ENCODE peak calls at places on chromosomes 12 and 14, in ten cellular contexts. D is tibial artery; P is naive thymus-derived CD4-positive, alpha-beta T cell; V is effector memory CD4-positive, alpha-beta T cell; W is heart left ventricle; Z is K562; J is left ventricle myocardium inferior; Q is HCT116; S is mammary epithelial cell; X is neural progenitor cell. T is an unnamed sample. For H3K36me3, the result is how much of the 10 kb centered on the place peaks cover.

GRCh38 chr12:109277899-109278762 is 31.0 kb downstream of the FOXN4 start:
- DNase-seq in X (peak), S (peak), V (no peak), D (no peak), J (no peak), W (no peak), P (no peak), Q (no peak), Z (no peak), T (no peak)

GRCh38 chr12:41288188-41288811 is 100.2 kb downstream of the PDZRN4 start:
- DNase-seq in D (no peak), W (no peak), Z (no peak), X (no peak), J (no peak), P (no peak), S (no peak), Q (no peak), V (no peak), T (no peak)

GRCh38 chr12:77796775-77797174 is 33.9 kb upstream of the NAV3 start:
- DNase-seq in V (no peak), S (peak), J (no peak), W (no peak), Q (no peak), Z (no peak), X (no peak), P (no peak), D (no peak), T (no peak)

GRCh38 chr14:96421236-96421635 is 29.3 kb downstream of the AK7 start:
- DNase-seq in X (no peak), Q (no peak), W (no peak), P (no peak), J (no peak), Z (peak), D (no peak), S (no peak), V (no peak), T (no peak)

GRCh38 chr12:29519585-29520182 is 22.2 kb upstream of the OVCH1 start:
- DNase-seq in S (peak), Z (peak), D (no peak), W (peak), X (peak), Q (peak), V (peak), J (no peak), P (no peak), T (no peak)

GRCh38 chr12:121795029-121795977 is 1.8 kb upstream of the RHOF start:
- DNase-seq in X (peak), Z (peak), S (peak), Q (peak), D (peak), W (peak), V (peak), P (peak), J (peak), T (peak)

GRCh38 chr12:39412210-39412609 is 30.7 kb downstream of the KIF21A start:
- DNase-seq in W (no peak), P (no peak), J (no peak), X (no peak), Z (no peak), V (no peak), D (no peak), Q (no peak), S (no peak), T (no peak)

GRCh38 chr12:131755305-131756113 is 44.6 kb downstream of the SFSWAP start:
- DNase-seq in J (no peak), Z (peak), W (no peak), D (no peak), X (peak), V (no peak), P (peak), S (no peak), Q (peak), T (no peak)

GRCh38 chr12:81120961-81121360 is 43.1 kb downstream of the ACSS3 start:
- DNase-seq in X (no peak), Q (no peak), V (no peak), S (no peak), J (no peak), W (no peak), Z (no peak), P (no peak), D (no peak), T (no peak)

GRCh38 chr12:57822392-57823130 is 4.0 kb upstream of the AVIL start:
- DNase-seq in V (no peak), W (no peak), Z (no peak), S (no peak), Q (no peak), D (no peak), P (no peak), X (no peak), J (no peak), T (no peak)
- H3K36me3 ChIP-seq in V (half or more), W (half or more), Z (half or more), S (under half), Q (under half), D (half or more), P (half or more), X (under half), J (half or more), T (half or more)

GRCh38 chr14:78222746-78223145 is 52.6 kb downstream of the NRXN3 start:
- DNase-seq in X (no peak), J (no peak), Q (no peak), V (no peak), W (no peak), S (no peak), Z (no peak), P (no peak), D (no peak), T (no peak)

GRCh38 chr14:78232666-78233065 is 62.5 kb downstream of the NRXN3 start:
- DNase-seq in D (no peak), Q (no peak), Z (no peak), X (no peak), S (no peak), V (no peak), P (no peak), W (no peak), J (no peak), T (no peak)

GRCh38 chr14:78228702-78229327 is 58.6 kb downstream of the NRXN3 start:
- DNase-seq in X (no peak), P (no peak), J (no peak), V (no peak), W (no peak), S (no peak), D (no peak), Q (no peak), Z (no peak), T (no peak)

GRCh38 chr14:78227466-78228077 is 57.4 kb downstream of the NRXN3 start:
- DNase-seq in Q (no peak), P (no peak), J (no peak), D (no peak), Z (peak), V (no peak), W (no peak), X (no peak), S (peak), T (no peak)
- H3K36me3 ChIP-seq in Q (under half), P (under half), J (under half), D (under half), Z (under half), V (under half), W (under half), X (under half), S (under half), T (under half)

DNA sequence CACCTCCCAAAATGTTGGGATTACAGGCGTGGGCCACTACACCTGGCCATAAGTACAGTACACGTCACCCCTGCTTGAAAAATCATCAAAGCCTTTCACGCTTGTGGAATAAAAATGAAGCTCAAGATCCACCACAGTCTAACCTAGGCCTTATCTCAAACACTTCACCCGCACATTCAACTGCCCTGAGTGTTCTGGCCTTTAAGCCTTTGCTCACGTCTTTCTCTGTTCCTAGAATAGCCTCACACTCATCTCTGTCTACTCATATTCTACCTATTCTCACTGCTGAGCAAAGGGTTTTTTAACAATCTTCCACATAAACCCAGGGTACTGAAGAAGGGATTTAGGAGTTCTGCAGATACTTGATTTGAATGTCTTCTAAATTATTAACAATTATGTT is 9.9 kb downstream of the CALCOCO1 start:
- DNase-seq in D (no peak), Z (no peak), J (no peak), P (no peak), V (no peak), X (no peak), S (no peak), W (no peak), Q (no peak), T (no peak)
- H3K36me3 ChIP-seq in D (half or more), Z (under half), J (half or more), P (half or more), V (half or more), X (under half), S (under half), W (half or more), Q (under half), T (under half)

DNA sequence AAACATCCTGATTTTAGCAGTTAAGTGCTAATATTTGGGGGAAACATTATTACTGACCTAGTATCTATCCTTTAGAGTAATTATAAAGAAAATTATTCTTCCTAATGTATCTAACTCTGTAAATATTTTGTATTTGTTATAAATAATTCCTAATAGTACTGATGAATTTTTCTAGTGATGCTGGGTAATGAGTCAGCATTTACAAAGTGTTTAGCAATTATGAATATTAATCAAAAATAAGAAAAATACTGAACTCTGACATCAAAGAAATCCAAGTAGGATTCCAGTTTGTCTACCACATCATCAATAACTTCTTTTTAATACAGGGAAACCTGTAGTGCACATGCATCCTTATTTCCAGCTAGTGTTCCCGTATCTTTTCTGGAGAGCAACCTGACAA is 9.0 kb downstream of the NAP1L1 start:
- DNase-seq in X (no peak), D (no peak), J (no peak), P (no peak), V (no peak), Z (no peak), W (no peak), Q (no peak), S (no peak), T (no peak)
- H3K36me3 ChIP-seq in X (under half), D (under half), J (under half), P (under half), V (under half), Z (half or more), W (under half), Q (under half), S (under half), T (half or more)

DNA sequence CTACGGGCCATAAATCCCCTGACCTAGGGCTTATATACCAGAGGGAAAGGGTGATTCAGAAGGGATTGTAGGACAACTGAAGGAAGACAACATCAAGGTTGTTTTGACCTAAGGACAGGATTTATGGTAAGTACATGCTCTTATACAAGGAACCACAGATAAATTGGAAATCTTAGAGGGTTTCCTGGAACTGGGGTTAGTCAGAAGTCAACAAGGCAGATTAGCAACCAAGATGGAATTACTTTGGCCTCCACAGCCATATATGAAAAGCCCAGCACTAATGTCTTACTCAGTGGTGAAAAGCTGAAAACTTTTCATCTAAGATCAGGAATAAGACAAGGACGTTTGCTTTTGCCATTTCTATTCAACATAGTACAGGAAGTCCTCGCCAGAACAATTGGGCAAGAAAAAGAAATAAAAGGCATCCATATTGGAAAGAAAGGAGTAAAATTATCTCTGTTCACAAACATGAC is 5.4 kb downstream of the TMBIM4 start:
- DNase-seq in J (no peak), X (no peak), Q (no peak), P (no peak), W (no peak), D (no peak), S (no peak), Z (peak), V (no peak), T (no peak)
- H3K36me3 ChIP-seq in J (under half), X (under half), Q (under half), P (under half), W (under half), D (under half), S (under half), Z (under half), V (under half), T (half or more)

GRCh38 chr12:56256326-56256960 is 1.7 kb downstream of the ANKRD52 start:
- DNase-seq in X (peak), Q (no peak), S (no peak), Z (no peak), P (no peak), J (no peak), D (no peak), V (no peak), W (no peak), T (peak)
- H3K36me3 ChIP-seq in X (under half), Q (half or more), S (under half), Z (half or more), P (under half), J (half or more), D (under half), V (under half), W (half or more), T (half or more)